ENCODE peak calls at places on chromosomes 2 and 18, in six cellular contexts. One of them, this sample, is unnamed. For H3K9me3, the result is how much of the 10 kb centered on the place peaks cover.

GRCh38 chr2:226655871-226656270 is 143.7 kb downstream of the IRS1 start:
- DNase-seq in lower lobe of right lung: peak
- DNase-seq in CD4-positive, alpha-beta memory T cell: no peak
- DNase-seq in upper lobe of right lung: no peak
- DNase-seq in right lobe of liver: no peak
- DNase-seq in right cardiac atrium: no peak
- DNase-seq in this sample: no peak

GRCh38 chr2:44580875-44581515 is 219.2 kb downstream of the CAMKMT start:
- DNase-seq in upper lobe of right lung: no peak
- DNase-seq in right cardiac atrium: no peak
- DNase-seq in right lobe of liver: no peak
- DNase-seq in lower lobe of right lung: no peak
- DNase-seq in CD4-positive, alpha-beta memory T cell: no peak
- DNase-seq in this sample: no peak

GRCh38 chr2:231930601-231931281 is 4.5 kb upstream of the NPPC start:
- DNase-seq in upper lobe of right lung: no peak
- DNase-seq in CD4-positive, alpha-beta memory T cell: no peak
- DNase-seq in right lobe of liver: no peak
- DNase-seq in right cardiac atrium: peak
- DNase-seq in lower lobe of right lung: no peak
- DNase-seq in this sample: no peak

GRCh38 chr18:51660316-51660715 is 462.8 kb upstream of the MEX3C start:
- DNase-seq in lower lobe of right lung: no peak
- DNase-seq in CD4-positive, alpha-beta memory T cell: no peak
- DNase-seq in right lobe of liver: no peak
- DNase-seq in upper lobe of right lung: no peak
- DNase-seq in right cardiac atrium: no peak
- DNase-seq in this sample: no peak

GRCh38 chr2:11749646-11750349 is 3.4 kb downstream of the LPIN1 start:
- DNase-seq in upper lobe of right lung: no peak
- DNase-seq in lower lobe of right lung: no peak
- DNase-seq in right lobe of liver: no peak
- DNase-seq in CD4-positive, alpha-beta memory T cell: peak
- DNase-seq in right cardiac atrium: no peak
- DNase-seq in this sample: no peak

GRCh38 chr2:9150906-9151305 is 55.7 kb upstream of the ASAP2 start:
- DNase-seq in lower lobe of right lung: no peak
- DNase-seq in right cardiac atrium: no peak
- DNase-seq in right lobe of liver: no peak
- DNase-seq in upper lobe of right lung: peak
- DNase-seq in CD4-positive, alpha-beta memory T cell: no peak
- DNase-seq in this sample: no peak

GRCh38 chr2:162197095-162197825 is 45.2 kb upstream of the GCG start:
- DNase-seq in CD4-positive, alpha-beta memory T cell: no peak
- DNase-seq in upper lobe of right lung: no peak
- DNase-seq in right cardiac atrium: no peak
- DNase-seq in lower lobe of right lung: no peak
- DNase-seq in right lobe of liver: no peak
- DNase-seq in this sample: no peak

GRCh38 chr18:27605107-27605834 is 420.2 kb upstream of the CHST9 start:
- DNase-seq in right cardiac atrium: peak
- DNase-seq in CD4-positive, alpha-beta memory T cell: no peak
- DNase-seq in lower lobe of right lung: no peak
- DNase-seq in upper lobe of right lung: no peak
- DNase-seq in right lobe of liver: no peak
- DNase-seq in this sample: no peak

GRCh38 chr2:55112229-55113016 is 62.2 kb upstream of the RTN4 start:
- DNase-seq in right lobe of liver: peak
- DNase-seq in right cardiac atrium: peak
- DNase-seq in upper lobe of right lung: peak
- DNase-seq in CD4-positive, alpha-beta memory T cell: no peak
- DNase-seq in lower lobe of right lung: peak
- DNase-seq in this sample: no peak

GRCh38 chr2:45067859-45068642 is 58.8 kb upstream of the SIX2 start:
- DNase-seq in lower lobe of right lung: no peak
- DNase-seq in CD4-positive, alpha-beta memory T cell: no peak
- DNase-seq in upper lobe of right lung: no peak
- DNase-seq in right cardiac atrium: no peak
- DNase-seq in right lobe of liver: no peak
- DNase-seq in this sample: no peak

GRCh38 chr2:97660775-97661417 is 2.9 kb downstream of the ACTR1B start:
- DNase-seq in right lobe of liver: no peak
- DNase-seq in upper lobe of right lung: no peak
- DNase-seq in right cardiac atrium: no peak
- DNase-seq in CD4-positive, alpha-beta memory T cell: no peak
- DNase-seq in lower lobe of right lung: no peak
- DNase-seq in this sample: no peak

GRCh38 chr2:161414385-161415040 is 1.6 kb upstream of the TBR1 start:
- DNase-seq in CD4-positive, alpha-beta memory T cell: no peak
- DNase-seq in right lobe of liver: no peak
- DNase-seq in lower lobe of right lung: no peak
- DNase-seq in right cardiac atrium: peak
- DNase-seq in upper lobe of right lung: peak
- DNase-seq in this sample: no peak

GRCh38 chr2:190180313-190181065 is 118.0 kb upstream of the MSTN start:
- DNase-seq in lower lobe of right lung: peak
- DNase-seq in upper lobe of right lung: peak
- DNase-seq in right cardiac atrium: peak
- DNase-seq in right lobe of liver: peak
- DNase-seq in CD4-positive, alpha-beta memory T cell: peak
- DNase-seq in this sample: peak

GRCh38 chr2:240790370-240791210 is 29.4 kb downstream of the KIF1A start:
- DNase-seq in lower lobe of right lung: peak
- DNase-seq in CD4-positive, alpha-beta memory T cell: no peak
- DNase-seq in right lobe of liver: no peak
- DNase-seq in upper lobe of right lung: peak
- DNase-seq in right cardiac atrium: no peak
- DNase-seq in this sample: peak

GRCh38 chr2:30346475-30347169 is 100.4 kb upstream of the LCLAT1 start:
- DNase-seq in right lobe of liver: no peak
- DNase-seq in lower lobe of right lung: peak
- DNase-seq in right cardiac atrium: peak
- DNase-seq in upper lobe of right lung: peak
- DNase-seq in CD4-positive, alpha-beta memory T cell: no peak
- DNase-seq in this sample: no peak

GRCh38 chr2:95372845-95373244 is 29.7 kb upstream of the FAHD2A start:
- DNase-seq in right lobe of liver: no peak
- DNase-seq in lower lobe of right lung: peak
- DNase-seq in CD4-positive, alpha-beta memory T cell: no peak
- DNase-seq in upper lobe of right lung: peak
- DNase-seq in right cardiac atrium: no peak
- DNase-seq in this sample: no peak

GRCh38 chr2:95374451-95374915 is 28.0 kb upstream of the FAHD2A start:
- DNase-seq in right lobe of liver: no peak
- DNase-seq in CD4-positive, alpha-beta memory T cell: no peak
- DNase-seq in right cardiac atrium: no peak
- DNase-seq in lower lobe of right lung: peak
- DNase-seq in upper lobe of right lung: peak
- DNase-seq in this sample: no peak

GRCh38 chr2:95374916-95375471 is 27.5 kb upstream of the FAHD2A start:
- DNase-seq in lower lobe of right lung: peak
- DNase-seq in CD4-positive, alpha-beta memory T cell: no peak
- DNase-seq in right cardiac atrium: no peak
- DNase-seq in right lobe of liver: no peak
- DNase-seq in upper lobe of right lung: peak
- DNase-seq in this sample: no peak

GRCh38 chr2:95374029-95374428 is 28.5 kb upstream of the FAHD2A start:
- DNase-seq in right cardiac atrium: no peak
- DNase-seq in upper lobe of right lung: peak
- DNase-seq in lower lobe of right lung: peak
- DNase-seq in right lobe of liver: no peak
- DNase-seq in CD4-positive, alpha-beta memory T cell: no peak
- DNase-seq in this sample: no peak

DNA sequence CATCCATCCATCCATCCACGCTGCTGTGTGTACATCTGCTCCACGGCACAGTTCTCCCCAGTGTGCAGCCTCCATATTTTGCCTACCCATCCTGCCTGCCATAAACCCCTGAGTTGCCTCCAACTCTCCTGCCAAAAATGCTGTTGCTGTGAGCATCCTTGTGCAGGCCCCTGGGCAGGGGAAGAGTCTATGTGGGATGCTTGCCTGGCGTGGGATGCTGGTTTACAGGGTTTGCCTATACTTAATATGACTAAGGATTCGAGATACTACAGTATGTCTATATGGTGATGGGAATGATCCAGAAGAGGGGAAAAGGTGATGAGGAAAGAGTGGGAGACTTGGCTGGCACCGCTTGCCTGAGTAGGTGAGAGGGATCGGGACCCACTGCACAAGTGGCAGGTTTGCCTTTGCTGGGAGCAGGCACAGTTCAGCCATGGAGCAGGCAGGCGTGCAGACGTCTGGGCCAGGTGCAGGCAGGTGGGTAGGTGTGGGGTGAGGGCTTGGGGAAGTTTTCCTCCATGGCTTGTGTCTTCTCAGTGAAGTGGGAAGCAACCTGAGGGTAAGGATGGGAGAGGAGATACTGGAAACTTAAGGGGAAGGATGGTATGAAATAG is 30.2 kb upstream of the FAHD2A start:
- DNase-seq in right lobe of liver: no peak
- DNase-seq in lower lobe of right lung: peak
- DNase-seq in CD4-positive, alpha-beta memory T cell: no peak
- DNase-seq in upper lobe of right lung: peak
- DNase-seq in right cardiac atrium: no peak
- DNase-seq in this sample: no peak
- H3K9me3 ChIP-seq in right lobe of liver: under half
- H3K9me3 ChIP-seq in lower lobe of right lung: under half
- H3K9me3 ChIP-seq in CD4-positive, alpha-beta memory T cell: under half
- H3K9me3 ChIP-seq in upper lobe of right lung: under half
- H3K9me3 ChIP-seq in right cardiac atrium: under half
- H3K9me3 ChIP-seq in this sample: under half

GRCh38 chr2:185507703-185508102 is 230.9 kb upstream of the FSIP2 start:
- DNase-seq in CD4-positive, alpha-beta memory T cell: no peak
- DNase-seq in upper lobe of right lung: no peak
- DNase-seq in right lobe of liver: no peak
- DNase-seq in lower lobe of right lung: no peak
- DNase-seq in right cardiac atrium: no peak
- DNase-seq in this sample: no peak

GRCh38 chr2:185511925-185512324 is 226.7 kb upstream of the FSIP2 start:
- DNase-seq in lower lobe of right lung: no peak
- DNase-seq in right lobe of liver: no peak
- DNase-seq in right cardiac atrium: no peak
- DNase-seq in CD4-positive, alpha-beta memory T cell: no peak
- DNase-seq in upper lobe of right lung: no peak
- DNase-seq in this sample: no peak

GRCh38 chr2:185510060-185510459 is 228.5 kb upstream of the FSIP2 start:
- DNase-seq in right cardiac atrium: no peak
- DNase-seq in lower lobe of right lung: no peak
- DNase-seq in right lobe of liver: no peak
- DNase-seq in upper lobe of right lung: no peak
- DNase-seq in CD4-positive, alpha-beta memory T cell: no peak
- DNase-seq in this sample: no peak
- H3K9me3 ChIP-seq in right cardiac atrium: under half
- H3K9me3 ChIP-seq in lower lobe of right lung: under half
- H3K9me3 ChIP-seq in right lobe of liver: under half
- H3K9me3 ChIP-seq in upper lobe of right lung: under half
- H3K9me3 ChIP-seq in CD4-positive, alpha-beta memory T cell: under half
- H3K9me3 ChIP-seq in this sample: under half

GRCh38 chr2:211766689-211767088 is 771.9 kb downstream of the ERBB4 start:
- DNase-seq in right cardiac atrium: no peak
- DNase-seq in lower lobe of right lung: peak
- DNase-seq in CD4-positive, alpha-beta memory T cell: no peak
- DNase-seq in right lobe of liver: no peak
- DNase-seq in upper lobe of right lung: peak
- DNase-seq in this sample: no peak
- H3K9me3 ChIP-seq in right cardiac atrium: under half
- H3K9me3 ChIP-seq in lower lobe of right lung: under half
- H3K9me3 ChIP-seq in CD4-positive, alpha-beta memory T cell: under half
- H3K9me3 ChIP-seq in right lobe of liver: under half
- H3K9me3 ChIP-seq in upper lobe of right lung: under half
- H3K9me3 ChIP-seq in this sample: under half

GRCh38 chr2:66377832-66378231 is 57.1 kb upstream of the MEIS1 start:
- DNase-seq in CD4-positive, alpha-beta memory T cell: no peak
- DNase-seq in right cardiac atrium: no peak
- DNase-seq in upper lobe of right lung: no peak
- DNase-seq in lower lobe of right lung: no peak
- DNase-seq in right lobe of liver: no peak
- DNase-seq in this sample: no peak

GRCh38 chr2:66379473-66379872 is 55.5 kb upstream of the MEIS1 start:
- DNase-seq in right cardiac atrium: no peak
- DNase-seq in right lobe of liver: no peak
- DNase-seq in CD4-positive, alpha-beta memory T cell: no peak
- DNase-seq in upper lobe of right lung: no peak
- DNase-seq in lower lobe of right lung: no peak
- DNase-seq in this sample: no peak
- H3K9me3 ChIP-seq in right cardiac atrium: under half
- H3K9me3 ChIP-seq in right lobe of liver: under half
- H3K9me3 ChIP-seq in CD4-positive, alpha-beta memory T cell: under half
- H3K9me3 ChIP-seq in upper lobe of right lung: under half
- H3K9me3 ChIP-seq in lower lobe of right lung: under half
- H3K9me3 ChIP-seq in this sample: under half

GRCh38 chr2:4591261-4591660 is 887.9 kb downstream of the DCDC2C start:
- DNase-seq in CD4-positive, alpha-beta memory T cell: no peak
- DNase-seq in right lobe of liver: no peak
- DNase-seq in upper lobe of right lung: no peak
- DNase-seq in lower lobe of right lung: no peak
- DNase-seq in right cardiac atrium: no peak
- DNase-seq in this sample: no peak
- H3K9me3 ChIP-seq in CD4-positive, alpha-beta memory T cell: under half
- H3K9me3 ChIP-seq in right lobe of liver: under half
- H3K9me3 ChIP-seq in upper lobe of right lung: under half
- H3K9me3 ChIP-seq in lower lobe of right lung: under half
- H3K9me3 ChIP-seq in right cardiac atrium: under half
- H3K9me3 ChIP-seq in this sample: under half

GRCh38 chr2:215847056-215847455 is 166.3 kb downstream of the MREG start:
- DNase-seq in CD4-positive, alpha-beta memory T cell: no peak
- DNase-seq in lower lobe of right lung: no peak
- DNase-seq in upper lobe of right lung: no peak
- DNase-seq in right cardiac atrium: peak
- DNase-seq in right lobe of liver: no peak
- DNase-seq in this sample: no peak

GRCh38 chr2:215848146-215848545 is 165.2 kb downstream of the MREG start:
- DNase-seq in right lobe of liver: no peak
- DNase-seq in right cardiac atrium: no peak
- DNase-seq in lower lobe of right lung: no peak
- DNase-seq in upper lobe of right lung: no peak
- DNase-seq in CD4-positive, alpha-beta memory T cell: no peak
- DNase-seq in this sample: no peak

GRCh38 chr2:215843579-215843978 is 169.8 kb downstream of the MREG start:
- DNase-seq in lower lobe of right lung: no peak
- DNase-seq in right lobe of liver: no peak
- DNase-seq in CD4-positive, alpha-beta memory T cell: no peak
- DNase-seq in upper lobe of right lung: no peak
- DNase-seq in right cardiac atrium: peak
- DNase-seq in this sample: no peak

GRCh38 chr2:215847718-215848117 is 165.6 kb downstream of the MREG start:
- DNase-seq in right lobe of liver: no peak
- DNase-seq in right cardiac atrium: no peak
- DNase-seq in lower lobe of right lung: no peak
- DNase-seq in upper lobe of right lung: no peak
- DNase-seq in CD4-positive, alpha-beta memory T cell: no peak
- DNase-seq in this sample: no peak

GRCh38 chr2:215845839-215846586 is 167.3 kb downstream of the MREG start:
- DNase-seq in right cardiac atrium: no peak
- DNase-seq in CD4-positive, alpha-beta memory T cell: no peak
- DNase-seq in upper lobe of right lung: no peak
- DNase-seq in right lobe of liver: no peak
- DNase-seq in lower lobe of right lung: no peak
- DNase-seq in this sample: no peak
- H3K9me3 ChIP-seq in right cardiac atrium: under half
- H3K9me3 ChIP-seq in CD4-positive, alpha-beta memory T cell: under half
- H3K9me3 ChIP-seq in upper lobe of right lung: under half
- H3K9me3 ChIP-seq in right lobe of liver: under half
- H3K9me3 ChIP-seq in lower lobe of right lung: under half
- H3K9me3 ChIP-seq in this sample: under half

GRCh38 chr18:9947248-9947647 is 33.4 kb downstream of the VAPA start:
- DNase-seq in lower lobe of right lung: no peak
- DNase-seq in CD4-positive, alpha-beta memory T cell: no peak
- DNase-seq in upper lobe of right lung: no peak
- DNase-seq in right lobe of liver: no peak
- DNase-seq in right cardiac atrium: no peak
- DNase-seq in this sample: no peak
- H3K9me3 ChIP-seq in lower lobe of right lung: under half
- H3K9me3 ChIP-seq in CD4-positive, alpha-beta memory T cell: under half
- H3K9me3 ChIP-seq in upper lobe of right lung: under half
- H3K9me3 ChIP-seq in right lobe of liver: under half
- H3K9me3 ChIP-seq in right cardiac atrium: under half
- H3K9me3 ChIP-seq in this sample: under half

This sample was measured in T-helper 17 cell.